ENCODE peak calls at places on chromosomes 7 and 10, in seven cellular contexts. L, E, G, V, F, W and P are unnamed samples.
A peak's percentile ranks its signal among the peaks of the same experiment; 100 is the strongest.

GRCh38 chr7:72336887-72337821 is 75.0 kb downstream of the CALN1 start:
- DNase-seq in L (no peak), E (no peak), G (no peak), V (no peak), F (no peak), W (no peak), P (no peak)

GRCh38 chr10:60147025-60147424 is 240.7 kb upstream of the CCDC6 start:
- DNase-seq in L (no peak), E (no peak), G (no peak), V (no peak), F (no peak), W (no peak), P (no peak)

GRCh38 chr7:149715476-149715875 is 57.9 kb downstream of the ZNF467 start:
- DNase-seq in L (no peak), E (peak; percentile 10), G (no peak), V (no peak), F (no peak), W (no peak), P (no peak)

GRCh38 chr10:128186959-128187787 is 61.0 kb upstream of the MKI67 start:
- DNase-seq in L (no peak), E (no peak), G (no peak), V (no peak), F (no peak), W (no peak), P (no peak)

GRCh38 chr7:28854750-28855074 is 103.4 kb downstream of the TRIL start:
- DNase-seq in L (no peak), E (peak; percentile 27), G (no peak), V (no peak), F (no peak), W (no peak), P (no peak)

GRCh38 chr10:35409094-35409582 is 72.8 kb downstream of the CCNY start:
- DNase-seq in L (peak; percentile 69), E (peak; percentile 92), G (peak; percentile 42), V (peak; percentile 39), F (no peak), W (peak; percentile 81), P (no peak)

GRCh38 chr7:21548491-21548890 is 5.7 kb downstream of the DNAH11 start:
- DNase-seq in L (no peak), E (no peak), G (no peak), V (no peak), F (no peak), W (no peak), P (no peak)

GRCh38 chr10:103277713-103278299 is 868 bp downstream of the INA start:
- DNase-seq in L (no peak), E (no peak), G (no peak), V (no peak), F (no peak), W (no peak), P (no peak)

GRCh38 chr7:130493275-130493868 is 1.5 kb downstream of the MEST start:
- DNase-seq in L (no peak), E (peak; percentile 53), G (no peak), V (no peak), F (no peak), W (peak; percentile 37), P (no peak)

GRCh38 chr10:46255696-46256355 is 31.0 kb upstream of the ANTXRL start:
- DNase-seq in L (peak; percentile 80), E (peak; percentile 43), G (no peak), V (peak; percentile 42), F (peak; percentile 86), W (peak; percentile 31), P (peak; percentile 31)

GRCh38 chr7:56063500-56063881 is 595 bp upstream of the SUMF2 start:
- DNase-seq in L (no peak), E (no peak), G (no peak), V (no peak), F (no peak), W (no peak), P (no peak)

GRCh38 chr7:26624431-26624830 is 240.0 kb downstream of the SKAP2 start:
- DNase-seq in L (no peak), E (no peak), G (no peak), V (no peak), F (no peak), W (no peak), P (no peak)

GRCh38 chr10:127990846-127991542 is 84.1 kb downstream of the PTPRE start:
- DNase-seq in L (peak; percentile 26), E (peak; percentile 91), G (no peak), V (no peak), F (no peak), W (peak; percentile 91), P (no peak)